ENCODE peak calls at places on chromosomes 12 and 14, in six cellular contexts. G is HepG2, E is SK-N-SH, P is HCT116, C is K562, D is GM12878. B is an unnamed sample.

GRCh38 chr14:81384900-81385299 is 15.2 kb downstream of the STON2 start:
- DNase-seq in D (no peak), P (no peak), C (no peak), E (no peak), G (peak; percentile 10), B (no peak)

GRCh38 chr14:61510736-61511557 is 184.4 kb upstream of the HIF1A start:
- DNase-seq in E (no peak), G (no peak), P (no peak), D (no peak), C (no peak), B (no peak)

GRCh38 chr12:121036810-121037326 is 2.2 kb downstream of the OASL start:
- DNase-seq in G (no peak), P (no peak), E (no peak), D (no peak), C (no peak), B (no peak)

GRCh38 chr14:63896278-63896720 is 43.5 kb downstream of the SYNE2 start:
- DNase-seq in G (peak; percentile 81), C (no peak), E (peak; percentile 34), D (no peak), P (peak; percentile 12), B (no peak)

GRCh38 chr12:3493225-3494049 is 2.4 kb downstream of the PRMT8 start:
- DNase-seq in E (peak; percentile 65), D (no peak), P (no peak), C (no peak), G (no peak), B (no peak)

GRCh38 chr12:40515041-40515825 is 177.0 kb upstream of the CNTN1 start:
- DNase-seq in E (no peak), C (no peak), P (no peak), D (no peak), G (no peak), B (no peak)

GRCh38 chr12:4991801-4992200 is 51.9 kb upstream of the KCNA5 start:
- DNase-seq in D (no peak), P (no peak), G (no peak), C (no peak), E (no peak), B (no peak)

GRCh38 chr12:108425238-108425795 is 86.2 kb upstream of the CMKLR1 start:
- DNase-seq in D (no peak), G (no peak), E (no peak), P (no peak), C (no peak), B (no peak)

GRCh38 chr12:20345866-20346265 is 22.5 kb upstream of the PDE3A start:
- DNase-seq in D (no peak), P (no peak), E (no peak), C (no peak), G (no peak), B (no peak)

GRCh38 chr12:52669426-52669825 is 10.8 kb downstream of the KRT1 start:
- DNase-seq in G (no peak), E (no peak), C (no peak), D (no peak), P (no peak), B (no peak)

GRCh38 chr12:124359671-124360581 is 65.0 kb downstream of the RFLNA start:
- DNase-seq in D (no peak), P (no peak), G (no peak), E (peak; percentile 77), C (no peak), B (no peak)

GRCh38 chr12:89862511-89863331 is 154.1 kb upstream of the ATP2B1 start:
- DNase-seq in D (peak; percentile 79), E (no peak), C (peak; percentile 16), G (no peak), P (no peak), B (no peak)

GRCh38 chr12:131542351-131542750 is 168.5 kb upstream of the SFSWAP start:
- DNase-seq in E (no peak), D (no peak), C (no peak), G (no peak), P (no peak), B (no peak)

GRCh38 chr12:10213168-10214130 is 772 bp downstream of the GABARAPL1 start:
- DNase-seq in D (no peak), P (peak; percentile 48), G (peak; percentile 39), C (peak; percentile 80), E (peak; percentile 68), B (no peak)

GRCh38 chr12:67068204-67068731 is 200.9 kb upstream of the CAND1 start:
- DNase-seq in C (no peak), P (no peak), E (peak; percentile 11), G (no peak), D (no peak), B (no peak)

GRCh38 chr14:64706552-64707193 is 2.4 kb downstream of the PLEKHG3 start:
- DNase-seq in P (no peak), G (peak; percentile 87), C (no peak), D (no peak), E (peak; percentile 67), B (no peak)

GRCh38 chr14:69152181-69152943 is 557 bp downstream of the DCAF5 start:
- DNase-seq in E (peak; percentile 67), D (no peak), P (no peak), G (peak; percentile 20), C (peak; percentile 63), B (no peak)

GRCh38 chr12:52390739-52391617 is 5.5 kb upstream of the KRT84 start:
- DNase-seq in C (peak; percentile 31), E (peak; percentile 44), P (peak; percentile 24), D (no peak), G (peak; percentile 10), B (no peak)

GRCh38 chr12:120668091-120668796 is 18.7 kb upstream of the MLEC start:
- DNase-seq in G (no peak), P (no peak), D (no peak), C (no peak), E (no peak), B (no peak)

GRCh38 chr14:20489093-20489994 is 16.0 kb upstream of the RNASE10 start:
- DNase-seq in E (no peak), C (no peak), D (peak; percentile 72), P (no peak), G (peak; percentile 78), B (no peak)

GRCh38 chr12:96751626-96752025 is 155.4 kb upstream of the NEDD1 start:
- DNase-seq in E (no peak), C (no peak), P (no peak), G (no peak), D (no peak), B (no peak)

GRCh38 chr14:100469632-100470522 is 117.3 kb downstream of the BEGAIN start:
- DNase-seq in E (no peak), G (no peak), P (no peak), D (no peak), C (no peak), B (no peak)

DNA sequence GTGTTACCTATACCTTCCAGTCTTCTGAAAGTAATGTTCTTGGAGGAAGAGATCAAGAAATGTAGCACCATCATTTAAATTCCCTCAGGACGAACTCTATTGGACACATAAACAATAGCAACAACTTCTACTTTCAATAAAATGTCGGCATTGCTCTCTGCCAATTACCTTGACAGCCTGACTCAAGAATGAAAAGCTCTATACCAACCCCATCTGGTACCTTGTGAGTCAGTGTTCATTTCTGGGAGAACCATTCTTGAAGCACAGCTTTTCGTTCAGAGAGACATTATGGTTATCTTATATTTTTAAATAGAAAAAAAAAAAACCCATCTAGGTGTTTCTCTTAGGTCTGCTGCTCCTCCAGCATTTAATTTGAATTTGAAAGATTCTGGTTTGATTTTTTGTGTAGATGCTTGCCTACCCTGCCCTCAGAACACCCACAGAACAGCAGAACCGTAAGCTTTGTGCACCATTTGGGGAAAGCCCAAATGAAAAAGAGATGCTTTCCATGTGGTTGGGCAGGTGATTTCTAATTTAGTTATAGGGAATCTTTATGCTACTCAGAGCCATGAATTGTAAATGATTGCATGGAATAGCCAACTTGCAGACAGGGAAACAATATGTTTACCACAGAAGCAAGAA is 156.0 kb downstream of the SAMD4A start:
- DNase-seq in C (peak; percentile 69), P (no peak), E (no peak), D (no peak), G (peak; percentile 28), B (no peak)
- TF ChIP-seq REST in C (no peak), P (no peak), E (no peak), D (no peak), G (no peak), B (no peak)

GRCh38 chr12:47190905-47191304 is 111.1 kb upstream of the AMIGO2 start:
- DNase-seq in P (no peak), D (no peak), C (no peak), G (no peak), E (no peak), B (no peak)

GRCh38 chr12:47190271-47190750 is 110.6 kb upstream of the AMIGO2 start:
- DNase-seq in C (no peak), P (no peak), D (no peak), G (no peak), E (no peak), B (no peak)

GRCh38 chr12:47192046-47192445 is 112.3 kb upstream of the AMIGO2 start:
- DNase-seq in E (no peak), G (no peak), D (no peak), C (no peak), P (no peak), B (no peak)

GRCh38 chr12:47193066-47193465 is 113.3 kb upstream of the AMIGO2 start:
- DNase-seq in D (no peak), C (no peak), E (no peak), G (no peak), P (no peak), B (no peak)

DNA sequence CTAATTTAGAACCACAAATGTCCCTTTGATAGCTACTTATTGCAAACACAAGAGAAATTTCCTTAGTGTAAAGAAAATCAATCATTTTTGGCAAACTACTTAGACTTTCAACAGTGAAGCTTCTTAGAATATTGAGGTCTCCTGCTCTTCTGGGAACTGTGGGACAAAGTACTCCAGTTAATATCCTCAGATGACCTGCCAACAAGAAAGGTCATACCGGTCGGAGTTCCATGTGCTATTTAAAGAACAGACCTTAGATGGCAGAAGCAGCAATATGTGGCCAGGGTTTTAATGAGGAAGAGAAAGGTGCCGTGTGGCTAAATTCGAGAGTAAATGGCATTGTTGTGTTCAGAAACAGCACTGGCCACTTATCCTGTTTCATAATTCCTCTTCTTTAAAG is 114.7 kb upstream of the AMIGO2 start:
- DNase-seq in E (no peak), P (no peak), G (no peak), D (no peak), C (peak; percentile 75), B (no peak)
- TF ChIP-seq SIN3A in E (no peak), P (no peak), G (no peak), D (no peak), C (no peak), B (no peak)

GRCh38 chr12:53738834-53739284 is 11.6 kb upstream of the CALCOCO1 start:
- DNase-seq in E (peak; percentile 42), D (no peak), P (no peak), G (no peak), C (no peak), B (no peak)

GRCh38 chr12:53739285-53740129 is 12.3 kb upstream of the CALCOCO1 start:
- DNase-seq in G (no peak), C (no peak), D (no peak), P (no peak), E (peak; percentile 48), B (no peak)

GRCh38 chr12:53737494-53737808 is 10.2 kb upstream of the CALCOCO1 start:
- DNase-seq in E (no peak), D (no peak), C (no peak), G (no peak), P (no peak), B (no peak)

GRCh38 chr12:53736602-53737493 is 9.6 kb upstream of the CALCOCO1 start:
- DNase-seq in G (no peak), E (no peak), P (no peak), D (no peak), C (no peak), B (no peak)

GRCh38 chr12:53737951-53738833 is 10.9 kb upstream of the CALCOCO1 start:
- DNase-seq in E (peak; percentile 48), C (no peak), P (no peak), G (no peak), D (no peak), B (no peak)
- H3K4me3 ChIP-seq in E (no peak overlapping the region), C (no peak overlapping the region), P (no peak overlapping the region), G (no peak overlapping the region), D (no peak overlapping the region), B (no peak overlapping the region)

GRCh38 chr14:31336646-31337045 is 83.7 kb downstream of the HEATR5A start:
- DNase-seq in G (peak; percentile 87), P (no peak), E (no peak), D (no peak), C (no peak), B (no peak)
- TF ChIP-seq REST in G (no peak), P (no peak), E (no peak), D (no peak), C (no peak), B (no peak)